ENCODE peak calls at places on chromosome 18, in ten cellular contexts. G is prostate gland, F is A549, I is kidney, C is mucosa of descending colon, X is IMR-90, R is HFF-Myc, M is ovary, Y is heart right ventricle, W is MM.1S. B is an unnamed sample.

GRCh38 chr18:78086931-78087330 is 837.3 kb downstream of the GALR1 start:
- DNase-seq in G (no peak), C (no peak), F (no peak), X (no peak), W (no peak), M (no peak), R (no peak), I (no peak), Y (no peak), B (no peak)

GRCh38 chr18:63878343-63878742 is 9.2 kb upstream of the SERPINB2 start:
- DNase-seq in R (no peak), X (peak), G (no peak), C (no peak), M (no peak), W (no peak), I (no peak), F (no peak), Y (no peak), B (peak)

GRCh38 chr18:59629894-59630293 is 67.3 kb downstream of the CCBE1 start:
- DNase-seq in G (no peak), R (no peak), X (no peak), W (no peak), C (no peak), Y (no peak), F (no peak), I (peak), M (no peak), B (peak)

GRCh38 chr18:56984731-56985130 is 162.2 kb upstream of the BOD1L2 start:
- DNase-seq in F (no peak), W (no peak), G (no peak), M (no peak), I (no peak), R (no peak), Y (no peak), X (no peak), C (no peak), B (no peak)

GRCh38 chr18:5512191-5512590 is 31.6 kb downstream of the EPB41L3 start:
- DNase-seq in C (no peak), G (no peak), R (no peak), X (no peak), W (no peak), M (no peak), Y (no peak), F (no peak), I (no peak), B (no peak)

GRCh38 chr18:69257861-69258458 is 142.7 kb upstream of the DOK6 start:
- DNase-seq in W (no peak), C (no peak), R (peak), X (peak), G (no peak), I (no peak), M (no peak), Y (no peak), F (no peak), B (peak)

GRCh38 chr18:24976502-24976901 is 375.5 kb downstream of the ZNF521 start:
- DNase-seq in G (no peak), C (no peak), M (no peak), X (no peak), W (no peak), Y (no peak), I (no peak), R (no peak), F (no peak), B (no peak)

GRCh38 chr18:35019929-35020328 is 21.3 kb upstream of the MAPRE2 start:
- DNase-seq in X (peak), W (no peak), C (no peak), Y (no peak), I (no peak), G (no peak), R (no peak), M (no peak), F (no peak), B (peak)

GRCh38 chr18:32326450-32327309 is 136.8 kb downstream of the MEP1B start:
- DNase-seq in M (no peak), F (no peak), G (no peak), I (no peak), W (no peak), Y (no peak), R (no peak), X (peak), C (no peak), B (peak)

GRCh38 chr18:54254265-54254758 is 15.0 kb upstream of the POLI start:
- DNase-seq in F (peak), Y (no peak), M (no peak), I (no peak), R (no peak), C (no peak), X (peak), W (no peak), G (peak), B (peak)

GRCh38 chr18:80148316-80149199 is 39.5 kb downstream of the ADNP2 start:
- DNase-seq in F (no peak), Y (no peak), X (no peak), C (no peak), G (peak), M (no peak), W (no peak), R (no peak), I (no peak), B (no peak)

GRCh38 chr18:78790960-78791359 is 188.7 kb upstream of the SALL3 start:
- DNase-seq in I (no peak), M (no peak), G (no peak), X (no peak), C (no peak), W (no peak), Y (no peak), R (no peak), F (no peak), B (no peak)

GRCh38 chr18:68660355-68661183 is 54.3 kb downstream of the TMX3 start:
- DNase-seq in C (no peak), X (peak), R (peak), Y (no peak), F (peak), G (no peak), I (no peak), W (peak), M (no peak), B (peak)

GRCh38 chr18:9950289-9951016 is 36.6 kb downstream of the VAPA start:
- DNase-seq in M (no peak), C (no peak), G (no peak), R (no peak), Y (no peak), F (no peak), W (no peak), I (no peak), X (peak), B (peak)

GRCh38 chr18:55839350-55839749 is 251.4 kb upstream of the TCF4 start:
- DNase-seq in F (no peak), X (peak), W (no peak), C (no peak), R (peak), Y (no peak), M (no peak), G (no peak), I (no peak), B (peak)

GRCh38 chr18:67646890-67647289 is 130.4 kb upstream of the DSEL start:
- DNase-seq in C (no peak), I (no peak), F (no peak), W (no peak), G (no peak), R (no peak), X (no peak), Y (no peak), M (no peak), B (no peak)

GRCh38 chr18:26468931-26469340 is 79.4 kb downstream of the KCTD1 start:
- DNase-seq in G (no peak), R (no peak), M (no peak), I (no peak), C (no peak), Y (no peak), W (no peak), F (peak), X (no peak), B (peak)

GRCh38 chr18:49249523-49249922 is 210.9 kb downstream of the DYM start:
- DNase-seq in Y (no peak), C (no peak), M (no peak), W (no peak), X (peak), F (peak), I (no peak), G (no peak), R (peak), B (peak)

GRCh38 chr18:75247041-75247551 is 36.5 kb downstream of the TSHZ1 start:
- DNase-seq in G (no peak), X (peak), C (no peak), I (no peak), R (no peak), F (no peak), M (no peak), Y (no peak), W (no peak), B (peak)

GRCh38 chr18:28801876-28802275 is 624.9 kb upstream of the CDH2 start:
- DNase-seq in F (no peak), M (no peak), Y (no peak), X (no peak), G (no peak), C (no peak), I (no peak), R (no peak), W (no peak), B (no peak)

GRCh38 chr18:3554091-3554601 is 104.2 kb downstream of the TGIF1 start:
- DNase-seq in Y (no peak), W (no peak), M (no peak), C (no peak), X (no peak), F (no peak), I (no peak), G (no peak), R (no peak), B (peak)

GRCh38 chr18:3525870-3526420 is 76.0 kb downstream of the TGIF1 start:
- DNase-seq in F (no peak), W (peak), X (no peak), G (no peak), M (no peak), Y (no peak), C (no peak), I (no peak), R (no peak), B (peak)

GRCh38 chr18:10378688-10379465 is 75.6 kb upstream of the APCDD1 start:
- DNase-seq in R (peak), W (no peak), G (no peak), C (no peak), F (no peak), Y (no peak), I (no peak), X (peak), M (peak), B (no peak)

GRCh38 chr18:56305583-56305982 is 332.8 kb downstream of the TXNL1 start:
- DNase-seq in X (peak), F (no peak), M (no peak), I (no peak), R (no peak), G (no peak), W (no peak), Y (no peak), C (no peak), B (no peak)

GRCh38 chr18:78725426-78725825 is 254.2 kb upstream of the SALL3 start:
- DNase-seq in I (no peak), R (no peak), M (no peak), C (peak), F (no peak), G (no peak), Y (no peak), X (no peak), W (no peak), B (no peak)

GRCh38 chr18:55100817-55101457 is 141.7 kb upstream of the CCDC68 start:
- DNase-seq in M (no peak), W (no peak), I (no peak), C (no peak), Y (no peak), F (peak), X (peak), R (no peak), G (no peak), B (peak)

GRCh38 chr18:2415656-2416055 is 155.6 kb downstream of the METTL4 start:
- DNase-seq in F (no peak), M (no peak), W (no peak), C (no peak), Y (no peak), G (no peak), R (no peak), I (no peak), X (no peak), B (no peak)

GRCh38 chr18:9617006-9617542 is 2.7 kb upstream of the PPP4R1 start:
- DNase-seq in W (no peak), M (no peak), Y (no peak), X (no peak), R (no peak), G (no peak), F (no peak), C (no peak), I (no peak), B (peak)

GRCh38 chr18:72119082-72119481 is 425.1 kb downstream of the CBLN2 start:
- DNase-seq in Y (no peak), C (no peak), F (no peak), R (no peak), G (no peak), M (no peak), I (no peak), W (no peak), X (no peak), B (no peak)

GRCh38 chr18:13136689-13137040 is 81.9 kb upstream of the LDLRAD4 start:
- DNase-seq in F (no peak), R (no peak), I (peak), X (no peak), M (peak), C (peak), Y (no peak), G (no peak), W (no peak), B (no peak)

GRCh38 chr18:13137939-13138821 is 80.4 kb upstream of the LDLRAD4 start:
- DNase-seq in G (no peak), W (peak), Y (peak), C (peak), F (peak), I (no peak), X (peak), M (peak), R (no peak), B (no peak)

GRCh38 chr18:13139885-13140450 is 78.6 kb upstream of the LDLRAD4 start:
- DNase-seq in W (no peak), R (no peak), I (no peak), X (no peak), G (no peak), F (peak), Y (no peak), C (no peak), M (no peak), B (no peak)

GRCh38 chr18:13137041-13137938 is 81.3 kb upstream of the LDLRAD4 start:
- DNase-seq in M (peak), W (peak), F (no peak), I (peak), C (peak), X (no peak), Y (peak), G (no peak), R (no peak), B (no peak)

DNA sequence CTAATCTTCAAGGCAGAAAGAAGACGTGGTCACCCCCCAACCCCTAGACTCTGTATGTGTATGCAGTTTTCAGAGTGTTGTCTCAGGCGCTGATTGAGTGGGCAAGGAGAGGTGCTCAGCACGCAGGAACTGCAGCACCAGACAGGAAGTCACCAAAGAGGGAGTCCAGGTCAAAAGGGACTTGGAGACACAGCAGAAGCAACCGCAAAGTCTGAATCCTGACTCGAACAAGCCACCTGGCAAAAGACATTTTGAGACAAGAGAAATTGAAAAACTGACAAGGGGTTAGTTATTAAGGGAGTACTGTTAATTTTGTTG is 79.8 kb upstream of the LDLRAD4 start:
- DNase-seq in M (no peak), G (no peak), R (no peak), C (no peak), Y (no peak), I (no peak), X (no peak), F (no peak), W (no peak), B (no peak)
- H3K4me3 ChIP-seq in M (no peak), G (no peak), R (no peak), C (no peak), Y (no peak), I (no peak), X (no peak), F (no peak), W (no peak), B (no peak)

DNA sequence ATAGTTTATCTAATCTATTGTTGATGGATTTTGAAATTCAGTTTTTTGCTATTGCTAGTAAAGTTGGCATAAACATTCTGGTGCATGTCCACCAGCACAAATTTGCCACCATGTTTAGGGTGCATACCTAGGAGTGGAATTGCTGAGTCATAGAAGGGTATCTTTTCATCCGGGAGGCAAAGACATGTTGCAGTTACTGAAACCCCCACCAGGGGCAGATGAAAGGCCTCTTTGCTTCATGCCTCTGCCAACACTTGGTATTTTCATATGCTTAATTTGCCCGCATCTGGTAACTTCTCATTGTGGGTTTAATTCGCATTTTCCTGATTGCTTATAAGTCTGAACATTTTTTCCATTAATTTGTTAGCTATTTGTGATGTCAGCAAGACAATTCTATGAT is 8.2 kb downstream of the DCC start:
- DNase-seq in Y (no peak), M (no peak), G (no peak), F (peak), W (peak), X (no peak), C (no peak), I (no peak), R (no peak), B (peak)
- TF ChIP-seq CTCF in Y (no peak), M (no peak), G (no peak), F (no peak), W (peak), X (no peak), C (no peak), I (no peak), R (peak), B (peak)

GRCh38 chr18:7568426-7568825 is 1.3 kb downstream of the PTPRM start:
- DNase-seq in R (no peak), I (peak), M (peak), C (peak), G (peak), W (no peak), X (peak), F (no peak), Y (peak), B (peak)

GRCh38 chr18:7565677-7566076 is 1.4 kb upstream of the PTPRM start:
- DNase-seq in R (no peak), G (no peak), Y (no peak), W (no peak), C (no peak), M (no peak), X (no peak), F (no peak), I (no peak), B (no peak)

GRCh38 chr18:7566587-7567486 is at the start of gene PTPRM:
- DNase-seq in I (peak), F (peak), R (no peak), Y (peak), W (peak), M (peak), G (peak), C (peak), X (peak), B (peak)

GRCh38 chr18:7567487-7568425 is 640 bp downstream of the PTPRM start:
- DNase-seq in Y (peak), R (no peak), I (peak), W (peak), M (peak), C (peak), F (peak), G (peak), X (peak), B (peak)

DNA sequence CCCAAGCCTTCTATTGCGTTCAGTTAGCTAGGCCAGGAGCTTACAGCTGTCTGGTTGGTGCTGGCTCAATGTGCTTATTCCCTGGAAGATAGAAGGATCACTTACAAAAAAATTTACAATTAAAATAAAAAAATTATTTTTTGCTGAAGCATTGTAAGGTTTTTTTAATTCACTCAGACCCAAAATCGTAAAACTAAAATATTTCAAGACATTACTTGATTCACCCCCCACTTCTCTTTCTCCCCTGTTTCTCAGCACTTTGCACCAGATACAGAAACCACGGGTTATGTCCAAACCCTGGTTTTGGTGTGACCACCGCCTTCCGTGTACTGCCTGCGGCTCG is 901 bp upstream of the PTPRM start:
- DNase-seq in Y (no peak), I (no peak), X (no peak), W (no peak), F (no peak), G (no peak), R (no peak), C (no peak), M (no peak), B (no peak)
- H3K4me3 ChIP-seq in Y (peak), I (peak), X (peak), W (peak), F (peak), G (peak), R (peak), C (no peak), M (peak), B (peak)

DNA sequence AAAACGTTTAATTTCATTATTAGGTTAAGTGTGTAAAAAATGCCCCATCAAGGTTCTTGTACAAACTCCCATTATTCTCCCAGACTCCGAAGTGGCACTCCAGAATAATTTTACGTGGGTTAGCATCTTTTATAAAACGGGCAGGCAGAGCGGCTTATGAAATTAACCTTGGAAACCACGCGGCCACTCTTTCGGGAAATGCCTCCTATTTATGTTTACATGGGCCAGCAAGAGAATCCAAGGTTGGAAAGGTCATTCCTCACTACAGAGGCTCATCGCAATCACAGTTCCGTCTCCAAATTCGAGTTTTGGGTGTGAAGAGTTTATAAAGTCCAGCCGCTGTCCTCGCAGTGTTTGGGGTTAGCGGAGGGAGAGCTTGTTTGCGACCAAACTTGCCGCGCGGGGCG is 1.2 kb upstream of the IMPA2 start:
- DNase-seq in W (no peak), G (peak), M (no peak), X (peak), R (no peak), I (no peak), Y (no peak), F (no peak), C (no peak), B (no peak)
- TF ChIP-seq CTCF in W (no peak), G (no peak), M (no peak), X (no peak), R (no peak), I (no peak), Y (no peak), F (no peak), C (no peak), B (no peak)

GRCh38 chr18:36188912-36189311 is 1.6 kb downstream of the MOCOS start:
- DNase-seq in X (no peak), I (no peak), R (no peak), Y (no peak), M (no peak), G (no peak), W (no peak), C (no peak), F (no peak), B (no peak)
- H3K4me3 ChIP-seq in X (no peak), I (no peak), R (no peak), Y (no peak), M (no peak), G (no peak), W (no peak), C (no peak), F (peak), B (no peak)

DNA sequence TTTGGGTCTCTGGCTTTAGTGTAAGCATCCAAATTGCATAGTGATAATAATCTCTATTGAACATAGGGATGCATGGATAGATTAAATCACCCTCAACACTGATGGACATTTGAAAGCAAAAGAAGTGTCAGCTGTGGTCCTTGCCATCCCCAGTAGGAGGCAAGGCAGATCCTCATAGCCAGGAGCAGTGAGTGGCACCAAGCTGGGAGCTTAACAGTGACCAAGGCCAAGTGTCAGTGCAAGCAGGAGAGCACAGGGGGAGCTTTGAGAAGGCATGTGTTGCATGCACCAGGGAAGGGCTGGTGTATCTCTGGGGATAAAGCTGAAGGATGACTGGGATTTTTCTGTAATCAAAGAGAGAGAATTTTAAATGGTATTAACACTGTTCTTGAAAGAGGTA is 14.7 kb downstream of the SLC14A1 start:
- DNase-seq in W (no peak), R (no peak), M (no peak), C (no peak), F (peak), X (no peak), Y (no peak), G (no peak), I (no peak), B (no peak)
- TF ChIP-seq CTCF in W (no peak), R (no peak), M (no peak), C (no peak), F (no peak), X (no peak), Y (no peak), G (no peak), I (no peak), B (peak)

B was measured in choroid plexus epithelial cell.